ENCODE peak calls at places on chromosomes 5 and 9, in four cellular contexts. M is aorta, W is heart left ventricle, N is colonic mucosa. I is an unnamed sample. For H3K9me3 and H3K27me3, the result is how much of the 10 kb centered on the place peaks cover.

GRCh38 chr9:124208571-124208970 is 49.2 kb upstream of the NEK6 start:
- DNase-seq in M (no peak), W (no peak), N (no peak), I (no peak)

GRCh38 chr5:134438641-134439621 is 27.2 kb upstream of the CDKN2AIPNL start:
- DNase-seq in M (no peak), W (peak), N (peak), I (peak)

GRCh38 chr5:80186634-80187033 is 69.2 kb downstream of the SERINC5 start:
- DNase-seq in M (no peak), W (no peak), N (peak), I (peak)

GRCh38 chr9:88959727-88960469 is 31.4 kb upstream of the S1PR3 start:
- DNase-seq in M (no peak), W (no peak), N (no peak), I (no peak)

GRCh38 chr5:41418220-41419031 is 92.0 kb downstream of the PLCXD3 start:
- DNase-seq in M (no peak), W (peak), N (no peak), I (no peak)

GRCh38 chr9:84304166-84304565 is 36.4 kb downstream of the SLC28A3 start:
- DNase-seq in M (no peak), W (no peak), N (no peak), I (no peak)

GRCh38 chr5:146240951-146241350 is 37.5 kb downstream of the RBM27 start:
- DNase-seq in M (no peak), W (no peak), N (no peak), I (no peak)

GRCh38 chr5:54159837-54160215 is 150.5 kb downstream of the ARL15 start:
- DNase-seq in M (no peak), W (no peak), N (no peak), I (no peak)

GRCh38 chr9:97851450-97851883 is 1.6 kb upstream of the FOXE1 start:
- DNase-seq in M (no peak), W (no peak), N (no peak), I (no peak)

GRCh38 chr5:30752015-30752414 is 441.5 kb upstream of the CDH6 start:
- DNase-seq in M (no peak), W (no peak), N (no peak), I (no peak)

GRCh38 chr9:15909297-15909696 is 356.5 kb downstream of the CCDC171 start:
- DNase-seq in M (no peak), W (no peak), N (no peak), I (no peak)

GRCh38 chr5:97281257-97281656 is 98.2 kb upstream of the RIOK2 start:
- DNase-seq in M (no peak), W (no peak), N (no peak), I (no peak)

GRCh38 chr5:143757116-143757515 is 54.8 kb upstream of the HMHB1 start:
- DNase-seq in M (no peak), W (no peak), N (no peak), I (no peak)

GRCh38 chr5:175657593-175658271 is at the start of gene HRH2:
- DNase-seq in M (peak), W (peak), N (no peak), I (peak)

GRCh38 chr9:27273186-27273585 is 23.8 kb downstream of the EQTN start:
- DNase-seq in M (no peak), W (no peak), N (no peak), I (peak)

GRCh38 chr9:27280249-27280648 is 16.7 kb downstream of the EQTN start:
- DNase-seq in M (no peak), W (no peak), N (no peak), I (no peak)

GRCh38 chr9:27279611-27280010 is 17.3 kb downstream of the EQTN start:
- DNase-seq in M (no peak), W (no peak), N (no peak), I (no peak)

GRCh38 chr9:27278374-27278773 is 18.6 kb downstream of the EQTN start:
- DNase-seq in M (no peak), W (no peak), N (no peak), I (no peak)

DNA sequence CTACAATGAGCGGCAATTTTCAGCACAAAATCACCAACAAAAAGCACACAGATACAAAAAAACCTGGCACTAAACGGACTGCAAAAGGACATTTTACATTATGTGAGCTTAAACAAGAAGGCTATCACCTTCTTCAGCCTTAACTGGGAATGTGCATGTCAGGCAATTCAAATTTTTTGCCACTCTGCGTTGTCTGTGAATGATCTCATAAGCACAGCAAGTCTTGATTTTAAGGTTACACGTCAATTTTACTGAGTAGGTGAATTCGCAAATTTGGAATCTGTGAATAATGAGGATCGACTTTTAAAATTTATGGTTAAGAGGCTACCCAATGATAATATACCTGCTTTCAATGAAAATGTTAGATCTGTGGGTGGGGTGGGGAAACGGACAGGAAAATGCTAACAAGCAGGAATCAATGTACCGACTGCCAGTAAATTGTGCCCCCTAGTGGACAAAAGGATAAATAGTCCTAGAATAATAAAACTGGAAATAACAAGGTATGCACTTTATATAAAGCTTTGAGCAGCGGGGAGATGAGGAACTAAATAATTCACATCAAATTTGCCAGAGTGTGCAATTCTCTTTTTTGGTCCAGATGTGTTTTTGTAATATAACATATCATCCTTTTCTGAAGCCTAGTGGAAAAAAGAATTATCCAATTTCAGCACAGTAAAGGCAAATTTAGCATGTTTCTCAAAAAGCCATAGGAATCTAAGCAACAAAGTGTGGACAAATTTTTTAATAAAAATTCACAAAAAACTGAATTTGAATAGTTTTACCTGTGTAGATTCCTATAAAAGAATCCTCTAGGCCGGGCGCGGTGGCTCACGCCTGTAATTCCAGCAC is 20.5 kb downstream of the EQTN start:
- DNase-seq in M (no peak), W (no peak), N (peak), I (peak)
- H3K4me3 ChIP-seq in M (peak), W (no peak), N (no peak), I (no peak)

DNA sequence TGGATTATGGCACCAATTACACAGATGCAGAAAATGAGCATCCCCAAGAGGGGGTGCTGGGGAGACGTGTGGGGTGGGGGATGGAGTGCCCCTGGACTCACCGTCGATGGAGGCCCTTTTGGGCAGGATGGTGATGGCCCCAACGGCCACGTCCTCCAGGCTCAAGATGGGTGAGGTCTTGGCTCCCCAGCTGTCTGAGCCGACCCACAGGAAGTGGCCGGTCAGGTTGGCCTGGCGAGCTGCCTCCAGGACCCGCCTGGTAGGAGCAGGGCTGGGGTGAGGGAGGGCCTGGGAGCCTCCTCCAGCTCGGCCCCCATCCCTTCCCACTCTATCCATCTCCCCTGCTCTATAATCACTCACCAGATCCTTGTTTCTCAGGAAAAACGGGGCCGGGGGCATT is 4.6 kb downstream of the GRM6 start:
- DNase-seq in M (no peak), W (no peak), N (no peak), I (no peak)
- H3K9me3 ChIP-seq in M (under half), W (under half), N (under half), I (under half)

GRCh38 chr9:34568783-34569182 is 20.7 kb downstream of the CNTFR start:
- DNase-seq in M (no peak), W (no peak), N (no peak), I (no peak)
- H3K27me3 ChIP-seq in M (under half), W (under half), N (under half), I (under half)

GRCh38 chr9:75299324-75299723 is 211.0 kb downstream of the OSTF1 start:
- DNase-seq in M (no peak), W (no peak), N (no peak), I (no peak)
- H3K4me3 ChIP-seq in M (no peak), W (no peak), N (no peak), I (no peak)

DNA sequence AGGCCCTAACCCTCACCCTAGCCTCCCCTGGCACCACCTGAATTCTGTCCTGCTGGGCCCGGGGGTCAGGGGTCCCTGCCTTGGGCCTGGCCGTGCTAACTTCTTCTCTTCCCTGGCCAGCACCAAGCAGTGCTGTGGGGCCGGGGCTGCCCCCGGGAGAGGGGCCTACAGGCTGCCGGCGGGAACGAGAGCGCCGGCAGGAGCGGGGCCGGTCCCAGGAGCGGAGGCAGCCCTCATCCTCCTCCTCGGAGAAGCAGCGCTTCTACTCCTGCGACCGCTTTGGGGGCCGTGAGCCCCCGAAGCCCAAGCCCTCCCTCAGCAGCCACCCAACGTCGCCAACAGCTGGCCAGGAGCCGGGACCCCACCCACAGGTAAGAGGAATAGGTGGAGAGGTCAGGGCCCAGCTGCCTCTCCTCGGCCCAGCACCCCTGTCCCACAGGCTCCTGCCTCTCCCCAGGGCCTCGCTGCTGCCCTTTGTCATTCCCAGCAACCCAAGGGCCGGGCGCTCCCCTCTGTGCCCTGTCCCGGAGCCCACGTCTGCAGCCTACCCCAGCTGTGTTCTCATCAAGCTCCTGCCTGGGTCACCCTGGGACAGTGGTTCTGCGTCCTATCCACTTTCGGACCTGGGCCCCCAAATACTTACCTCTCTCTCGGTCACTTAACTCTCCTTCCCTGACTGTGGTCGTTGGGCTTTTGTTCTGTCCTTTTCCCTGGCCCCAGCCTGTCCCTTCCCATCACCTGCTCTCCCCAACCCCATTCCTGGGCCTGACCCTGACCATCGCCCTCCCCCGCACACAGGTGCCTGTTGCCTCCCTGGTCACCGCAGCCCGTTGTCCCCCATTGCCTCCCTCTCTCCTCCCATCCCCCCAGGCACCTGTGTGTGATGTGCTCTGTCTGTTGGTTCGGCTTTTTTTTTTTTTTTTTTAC is 243.2 kb downstream of the CACNA1B start:
- DNase-seq in M (no peak), W (no peak), N (no peak), I (no peak)
- H3K9me3 ChIP-seq in M (under half), W (under half), N (under half), I (under half)

GRCh38 chr5:95620870-95621838 is 1.3 kb downstream of the GPR150 start:
- DNase-seq in M (peak), W (peak), N (peak), I (no peak)

GRCh38 chr5:95620030-95620869 is at the start of gene GPR150:
- DNase-seq in M (peak), W (peak), N (peak), I (peak)

GRCh38 chr5:95623706-95624105 is 3.8 kb downstream of the GPR150 start:
- DNase-seq in M (no peak), W (no peak), N (no peak), I (no peak)

GRCh38 chr5:95624368-95624767 is 4.5 kb downstream of the GPR150 start:
- DNase-seq in M (no peak), W (no peak), N (no peak), I (no peak)

GRCh38 chr5:95621839-95622629 is 2.1 kb downstream of the GPR150 start:
- DNase-seq in M (no peak), W (no peak), N (peak), I (no peak)
- H3K27me3 ChIP-seq in M (under half), W (under half), N (under half), I (under half)

GRCh38 chr9:133786936-133787748 is 49.0 kb upstream of the SARDH start:
- DNase-seq in M (no peak), W (no peak), N (no peak), I (no peak)
- H3K4me3 ChIP-seq in M (no peak), W (no peak), N (no peak), I (no peak)

I was measured in small intestine.